ENCODE peak calls at places on chromosomes 4 and X, in five cellular contexts. L, T, A, W and C are unnamed samples.

GRCh38 chrX:9948406-9948805 is 18.8 kb upstream of the CLDN34 start:
- DNase-seq in L (no peak), T (no peak), A (peak), W (no peak), C (no peak)

GRCh38 chr4:115763051-115763450 is 649.6 kb upstream of the NDST4 start:
- DNase-seq in L (no peak), T (no peak), A (no peak), W (no peak), C (no peak)

GRCh38 chr4:157885785-157886184 is 287.0 kb downstream of the GASK1B start:
- DNase-seq in L (no peak), T (no peak), A (no peak), W (no peak), C (no peak)

GRCh38 chr4:119690871-119691270 is 62.3 kb upstream of the PDE5A start:
- DNase-seq in L (no peak), T (no peak), A (no peak), W (no peak), C (no peak)

GRCh38 chr4:77714514-77714913 is 104.7 kb downstream of the CNOT6L start:
- DNase-seq in L (no peak), T (no peak), A (no peak), W (no peak), C (no peak)

GRCh38 chrX:39627257-39627656 is 470.5 kb downstream of the BCOR start:
- DNase-seq in L (peak), T (no peak), A (no peak), W (no peak), C (no peak)

GRCh38 chr4:156638332-156638731 is 333.3 kb downstream of the PDGFC start:
- DNase-seq in L (no peak), T (peak), A (peak), W (no peak), C (no peak)

GRCh38 chr4:16598241-16599224 is 299.9 kb downstream of the LDB2 start:
- DNase-seq in L (no peak), T (peak), A (peak), W (no peak), C (no peak)

GRCh38 chrX:72297953-72298730 is 7.6 kb downstream of the CITED1 start:
- DNase-seq in L (no peak), T (peak), A (no peak), W (no peak), C (peak)
- TF ChIP-seq CTCF in L (peak), T (no peak), A (no peak), W (peak), C (peak)

DNA sequence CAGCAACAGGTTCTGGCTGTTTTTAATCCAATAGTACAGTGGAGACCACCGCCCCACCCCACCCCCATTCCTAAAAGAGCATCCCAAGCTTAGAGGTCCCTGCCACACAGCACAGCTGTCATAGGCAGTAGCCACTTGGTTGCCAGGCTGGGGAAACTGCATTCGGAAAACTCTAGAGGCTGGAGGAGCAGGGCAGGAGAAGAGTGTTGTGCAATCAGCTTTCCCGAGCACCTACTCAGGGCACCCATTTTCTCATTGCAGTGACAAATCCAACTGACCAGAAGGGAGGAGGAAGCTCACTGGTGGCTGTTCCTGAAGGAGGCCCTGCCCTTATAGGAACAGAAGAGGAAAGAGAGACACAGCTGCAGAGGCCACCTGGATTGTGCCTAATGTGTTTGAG is 1.1 kb downstream of the CXCL1 start:
- DNase-seq in L (no peak), T (peak), A (no peak), W (peak), C (no peak)
- H3K4me3 ChIP-seq in L (no peak), T (peak), A (no peak), W (peak), C (no peak)

DNA sequence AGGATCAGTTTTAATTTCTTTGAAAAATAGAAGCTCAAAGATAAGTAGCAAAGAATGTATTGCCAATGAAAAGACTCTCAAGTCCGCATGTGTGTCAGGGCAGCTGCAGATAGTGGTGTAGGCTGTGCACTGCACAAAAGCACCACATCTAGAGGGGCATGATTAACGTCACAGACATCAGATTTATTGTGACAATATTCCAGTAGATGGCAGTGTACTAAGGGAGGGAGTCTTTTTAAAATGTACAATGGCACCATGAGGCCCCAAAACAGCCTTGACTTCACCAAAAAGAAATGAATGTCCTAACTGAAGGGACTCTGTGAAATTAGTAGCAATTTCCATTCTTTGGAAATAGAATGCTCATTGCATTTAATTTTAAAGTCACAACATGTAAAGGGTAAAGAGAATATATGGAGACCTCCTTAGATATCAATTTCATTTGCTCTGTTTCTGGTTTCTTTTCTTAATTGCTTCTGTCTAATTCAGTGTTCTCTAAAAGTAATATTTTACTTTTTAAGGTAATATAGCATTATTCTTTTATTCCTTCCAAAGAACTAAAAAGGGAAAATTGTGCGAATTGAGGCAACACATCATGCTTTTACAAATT is 98.4 kb downstream of the ZNF827 start:
- DNase-seq in L (peak), T (peak), A (peak), W (peak), C (peak)
- TF ChIP-seq CTCF in L (peak), T (peak), A (peak), W (peak), C (peak)

GRCh38 chrX:80229626-80230025 is 190.6 kb upstream of the TENT5D start:
- DNase-seq in L (no peak), T (no peak), A (no peak), W (no peak), C (no peak)

DNA sequence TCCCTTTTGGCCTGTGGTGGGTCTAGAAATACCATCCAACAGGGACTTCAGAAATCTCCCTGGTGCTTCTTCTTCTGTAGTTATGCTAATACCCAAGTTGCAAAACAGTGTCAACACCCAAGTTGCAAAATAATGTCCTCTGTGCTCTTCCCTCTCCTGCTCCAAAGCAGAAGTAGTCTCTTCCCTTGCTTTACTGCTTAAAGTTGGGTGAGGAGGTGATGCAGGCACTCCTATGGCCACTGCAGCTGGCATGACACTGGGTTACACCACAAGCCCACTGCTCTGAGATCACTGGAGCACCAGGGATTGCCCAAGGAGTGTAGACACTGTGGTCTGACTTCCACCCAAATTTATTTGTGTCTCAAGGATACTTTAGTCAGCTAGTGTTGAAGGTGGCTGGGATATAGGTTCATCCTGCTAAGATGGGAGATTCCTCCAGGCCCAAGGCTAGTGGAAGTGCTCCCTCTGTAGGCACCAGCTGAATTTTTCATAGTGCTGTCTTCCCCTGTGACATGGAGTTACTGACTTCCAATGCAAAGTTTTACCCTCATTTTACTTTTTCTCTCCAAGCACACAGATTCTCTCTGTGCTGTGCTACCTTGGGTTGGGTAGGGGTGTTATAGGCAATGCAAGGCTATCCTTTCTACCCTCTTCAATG is 196.2 kb upstream of the TENT5D start:
- DNase-seq in L (peak), T (no peak), A (no peak), W (no peak), C (no peak)
- H3K4me3 ChIP-seq in L (no peak), T (no peak), A (no peak), W (no peak), C (no peak)